ENCODE peak calls at places on chromosomes 3 and 15, in nine cellular contexts. R is HCT116, L is fibroblast of lung, E is PC-9, T is GM23338, F is SK-N-SH, J is GM23248, O is PC-3, I is GM12878. K is an unnamed sample.
A peak's percentile ranks its signal among the peaks of the same experiment; 100 is the strongest.

GRCh38 chr15:25469377-25469776 is 30.6 kb upstream of the UBE3A start:
- DNase-seq in O (peak; percentile 72), R (no peak), L (peak; percentile 3), E (no peak), T (no peak), I (no peak), F (no peak), J (no peak), K (no peak)

GRCh38 chr15:71649894-71650293 is 160.5 kb upstream of the NR2E3 start:
- DNase-seq in O (peak; percentile 53), J (peak; percentile 11), T (no peak), L (no peak), R (no peak), E (no peak), I (no peak), F (no peak), K (no peak)

GRCh38 chr3:89570465-89570864 is 463.0 kb downstream of the EPHA3 start:
- DNase-seq in E (no peak), T (no peak), L (no peak), R (no peak), I (no peak), J (no peak), F (no peak), O (no peak), K (no peak)

GRCh38 chr15:58551764-58552504 is 120.1 kb downstream of the LIPC start:
- DNase-seq in T (peak; percentile 47), F (no peak), J (peak; percentile 94), E (peak; percentile 59), R (no peak), O (peak; percentile 70), I (no peak), L (peak; percentile 98), K (no peak)

GRCh38 chr15:88232771-88233170 is 23.8 kb downstream of the NTRK3 start:
- DNase-seq in R (no peak), T (no peak), J (no peak), O (no peak), L (no peak), F (no peak), I (no peak), E (no peak), K (no peak)

GRCh38 chr3:66362541-66362941 is 138.3 kb downstream of the LRIG1 start:
- DNase-seq in J (peak; percentile 40), I (no peak), T (peak; percentile 42), R (no peak), F (no peak), E (no peak), O (peak; percentile 59), L (peak; percentile 89), K (no peak)

GRCh38 chr15:70530906-70531305 is 232.5 kb downstream of the UACA start:
- DNase-seq in L (no peak), J (no peak), O (no peak), F (no peak), I (no peak), R (no peak), T (no peak), E (no peak), K (no peak)

GRCh38 chr3:4751057-4752051 is 227.9 kb upstream of the BHLHE40 start:
- DNase-seq in E (peak; percentile 5), O (peak; percentile 32), J (peak; percentile 91), I (no peak), T (no peak), L (peak; percentile 96), R (no peak), F (no peak), K (no peak)

GRCh38 chr3:169923189-169923588 is 11.8 kb downstream of the SAMD7 start:
- DNase-seq in E (no peak), I (no peak), R (no peak), J (no peak), O (no peak), T (no peak), L (peak; percentile 8), F (peak; percentile 76), K (no peak)

GRCh38 chr15:70149667-70150404 is 52.1 kb upstream of the TLE3 start:
- DNase-seq in T (no peak), E (peak; percentile 26), I (no peak), J (peak; percentile 64), L (peak; percentile 84), F (no peak), R (no peak), O (peak; percentile 63), K (peak; percentile 31)

GRCh38 chr3:72042397-72043211 is 257.7 kb upstream of the PROK2 start:
- DNase-seq in E (no peak), J (peak; percentile 75), F (no peak), I (no peak), R (no peak), O (no peak), T (no peak), L (peak; percentile 95), K (no peak)

GRCh38 chr3:8987673-8988655 is 24.7 kb upstream of the RAD18 start:
- DNase-seq in F (peak; percentile 91), L (peak; percentile 37), E (peak; percentile 55), J (peak; percentile 76), I (no peak), T (peak; percentile 91), R (peak; percentile 32), O (peak; percentile 75), K (peak; percentile 56)

GRCh38 chr15:36778516-36778915 is 199.1 kb downstream of the CDIN1 start:
- DNase-seq in L (peak; percentile 80), O (peak; percentile 35), F (no peak), E (no peak), J (peak; percentile 77), R (no peak), T (no peak), I (no peak), K (no peak)

GRCh38 chr3:84223512-84223911 is 735.3 kb upstream of the CADM2 start:
- DNase-seq in O (peak; percentile 7), L (no peak), F (no peak), R (no peak), T (peak; percentile 17), E (no peak), I (no peak), J (no peak), K (peak; percentile 6)

DNA sequence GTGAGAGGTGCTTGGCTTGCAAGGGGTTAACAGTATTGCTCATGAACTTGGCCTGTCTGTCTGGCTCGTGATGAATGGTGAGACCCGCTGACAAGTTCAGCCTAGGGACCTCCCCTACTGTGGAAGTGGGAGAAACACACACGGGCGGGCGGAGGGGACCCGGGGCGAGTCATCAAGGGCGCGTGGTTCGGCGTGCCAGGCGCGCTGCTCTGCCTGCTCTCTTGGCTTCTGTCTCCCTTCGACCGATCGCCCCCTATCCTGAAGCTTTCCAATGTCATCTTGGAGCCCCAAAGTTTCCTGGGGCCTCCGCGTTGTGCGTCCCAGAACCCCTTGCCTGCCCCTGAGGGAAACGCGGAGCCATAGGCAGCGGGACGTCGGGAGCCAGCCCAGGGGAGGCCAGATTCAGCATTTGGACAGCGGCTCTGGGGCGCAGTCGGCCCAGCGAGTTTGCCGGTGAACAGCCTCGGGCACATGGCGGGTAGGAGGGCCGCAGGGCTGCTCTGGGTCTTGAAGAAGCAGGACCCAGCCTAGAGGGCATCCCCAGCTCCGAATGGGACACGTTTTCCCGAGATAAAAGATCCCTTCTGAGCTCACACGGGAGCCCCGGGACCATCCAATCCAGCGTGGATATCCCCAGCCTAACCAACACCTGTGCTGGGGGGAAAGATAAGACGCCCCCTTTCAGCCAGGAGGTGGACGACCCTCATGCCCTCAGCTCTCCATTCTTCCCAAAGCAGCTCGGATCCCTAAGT is 27.0 kb upstream of the POLG start:
- DNase-seq in I (no peak), R (no peak), T (peak; percentile 93), E (peak; percentile 66), L (peak; percentile 55), F (peak; percentile 72), J (peak; percentile 78), O (peak; percentile 57), K (no peak)
- H2AFZ ChIP-seq in I (no peak overlapping the region), R (no peak overlapping the region), T (no peak overlapping the region), E (no peak overlapping the region), L (no peak overlapping the region), F (no peak overlapping the region), J (no peak overlapping the region), O (no peak overlapping the region), K (no peak overlapping the region)

GRCh38 chr15:62119926-62120273 is 45.2 kb downstream of the C2CD4B start:
- DNase-seq in R (no peak), I (no peak), O (no peak), F (no peak), J (no peak), L (no peak), E (no peak), T (no peak), K (no peak)
- H2AFZ ChIP-seq in R (no peak overlapping the region), I (no peak overlapping the region), O (no peak overlapping the region), F (peak overlapping the region; percentile 53), J (peak overlapping the region; percentile 80), L (no peak overlapping the region), E (no peak overlapping the region), T (no peak overlapping the region), K (peak overlapping the region; percentile 96)

DNA sequence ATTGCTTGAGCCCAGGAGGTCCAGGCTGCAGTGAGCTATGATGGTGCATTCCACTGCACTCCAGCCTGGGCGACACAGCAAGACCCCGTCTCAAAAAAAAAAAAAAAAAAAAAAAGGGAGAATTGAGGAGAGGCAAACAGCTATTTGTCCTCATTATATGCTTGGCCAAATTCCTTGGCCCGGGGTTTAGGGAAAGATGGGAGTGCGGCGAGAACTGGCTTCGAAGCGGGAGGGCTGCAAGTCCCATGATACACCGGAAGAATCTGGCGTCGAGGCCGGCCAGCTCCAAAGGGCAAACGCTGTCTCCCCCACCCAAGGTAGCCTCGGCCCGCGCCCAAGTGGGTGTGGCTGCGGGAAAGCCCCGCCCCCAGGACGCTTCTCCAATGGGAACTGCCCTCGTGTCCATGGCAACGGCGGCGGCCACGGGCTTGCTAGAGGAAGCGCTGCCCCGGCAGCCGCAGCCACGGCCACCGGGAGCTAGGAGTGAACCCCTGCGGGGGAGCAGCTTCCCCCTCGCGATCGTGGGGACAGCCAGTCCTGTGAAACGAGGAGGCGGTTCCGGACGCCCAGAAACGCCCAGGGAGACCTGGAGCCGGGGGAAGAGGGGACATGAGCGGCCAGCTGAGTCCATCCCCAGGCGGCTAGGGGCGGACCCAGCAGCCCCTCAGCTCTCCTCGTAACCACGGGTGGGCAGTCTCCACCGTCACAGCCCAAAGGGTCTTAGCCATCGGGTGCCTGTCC is at the start of gene TTLL13:
- DNase-seq in R (peak; percentile 56), L (peak; percentile 81), I (no peak), O (peak; percentile 75), F (peak; percentile 96), T (peak; percentile 97), E (peak; percentile 88), J (peak; percentile 90), K (peak; percentile 65)
- H2AFZ ChIP-seq in R (peak within 1 kb of the TSS; percentile 33), L (peak within 1 kb of the TSS; percentile 91), I (peak within 1 kb of the TSS; percentile 72), O (peak within 1 kb of the TSS; percentile 95), F (peak within 1 kb of the TSS; percentile 88), T (peak within 1 kb of the TSS; percentile 95), E (peak within 1 kb of the TSS; percentile 89), J (peak within 1 kb of the TSS; percentile 90), K (peak within 1 kb of the TSS; percentile 28)

DNA sequence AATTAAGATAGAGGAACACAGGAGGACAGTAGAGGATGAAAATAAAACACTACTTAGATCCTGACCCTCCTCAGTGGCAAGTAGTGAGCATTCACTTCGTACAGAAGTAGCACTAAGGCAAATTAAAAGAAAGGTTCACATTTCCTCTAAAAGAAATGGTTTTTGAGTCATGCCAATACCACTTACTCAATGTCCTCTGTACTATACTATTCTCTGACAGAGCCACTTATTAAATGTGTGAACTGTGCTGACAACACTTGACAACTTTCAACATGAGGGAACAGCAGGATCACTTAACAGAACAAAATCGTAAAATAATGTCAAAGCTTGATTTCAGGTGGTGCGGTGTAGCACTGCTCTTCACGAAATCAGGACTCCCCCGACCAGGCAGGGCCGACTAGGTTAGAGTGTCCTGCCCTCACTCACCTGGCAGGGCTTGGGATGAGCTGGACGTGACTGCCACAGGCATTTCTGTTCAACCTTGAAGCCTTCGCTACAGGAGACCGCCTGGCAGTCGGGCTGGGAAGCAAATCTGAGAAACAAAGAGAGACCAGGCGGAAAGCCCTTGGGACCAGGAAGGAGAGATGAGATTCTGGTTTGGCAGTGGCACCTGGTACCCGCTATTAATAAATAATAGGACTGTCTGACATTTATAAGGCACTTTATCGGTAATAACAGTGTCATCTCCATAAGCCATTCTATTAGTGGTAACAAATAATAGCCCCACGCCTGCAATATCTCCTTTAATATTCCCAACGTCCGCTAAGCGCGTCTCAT is 602 bp upstream of the SLC27A2 start:
- DNase-seq in L (no peak), I (no peak), E (no peak), R (no peak), F (peak; percentile 17), J (no peak), O (no peak), T (peak; percentile 47), K (no peak)
- H2AFZ ChIP-seq in L (no peak overlapping the region), I (no peak overlapping the region), E (peak overlapping the region; percentile 84), R (peak overlapping the region; percentile 87), F (no peak overlapping the region), J (peak overlapping the region; percentile 63), O (peak overlapping the region; percentile 94), T (peak overlapping the region; percentile 98), K (no peak overlapping the region)

K was measured in OCI-LY7.